ENCODE peak calls at places on chromosomes 1 and 21, in seven cellular contexts. Q is GM12878, H is K562, T is HCT116, Y is HepG2, P is SK-N-SH, I is H1. L is an unnamed sample.

GRCh38 chr1:180415985-180416633 is 86.3 kb downstream of the ACBD6 start:
- DNase-seq in T (peak), I (no peak), Q (peak), H (peak), P (peak), Y (peak), L (peak)

GRCh38 chr1:28229089-28229488 is 3.7 kb downstream of the DNAJC8 start:
- DNase-seq in T (no peak), I (no peak), P (no peak), H (no peak), Y (no peak), Q (no peak), L (no peak)

GRCh38 chr1:56516539-56517252 is 62.7 kb downstream of the PLPP3 start:
- DNase-seq in H (peak), I (no peak), Y (no peak), Q (peak), P (no peak), T (peak), L (peak)

GRCh38 chr1:62508187-62508758 is 71.4 kb downstream of the USP1 start:
- DNase-seq in P (peak), H (no peak), Q (peak), T (peak), I (no peak), Y (peak), L (peak)

GRCh38 chr21:38948377-38948776 is 142.6 kb downstream of the ETS2 start:
- DNase-seq in H (no peak), Q (no peak), T (no peak), I (no peak), Y (no peak), P (no peak), L (no peak)

GRCh38 chr1:40372658-40373322 is 737 bp upstream of the SMAP2 start:
- DNase-seq in Y (no peak), H (no peak), Q (no peak), P (no peak), T (no peak), I (no peak), L (no peak)

GRCh38 chr1:197884173-197884572 is 18.3 kb upstream of the C1orf53 start:
- DNase-seq in H (no peak), Q (no peak), T (no peak), I (no peak), P (no peak), Y (peak), L (no peak)

GRCh38 chr1:44049839-44050238 is 18.6 kb upstream of the SLC6A9 start:
- DNase-seq in Q (no peak), Y (no peak), P (no peak), I (no peak), H (no peak), T (no peak), L (peak)

GRCh38 chr1:233707153-233707905 is 93.4 kb downstream of the KCNK1 start:
- DNase-seq in Q (no peak), H (peak), T (peak), Y (no peak), I (no peak), P (no peak), L (peak)

GRCh38 chr1:63547621-63548294 is 24.4 kb downstream of the EFCAB7 start:
- DNase-seq in P (no peak), Y (no peak), Q (no peak), I (no peak), H (no peak), T (no peak), L (no peak)

GRCh38 chr1:72177711-72178110 is 104.6 kb downstream of the NEGR1 start:
- DNase-seq in Y (no peak), T (no peak), P (no peak), H (no peak), Q (no peak), I (no peak), L (no peak)

GRCh38 chr1:27015260-27015659 is 2.6 kb upstream of the TENT5B start:
- DNase-seq in H (no peak), Y (no peak), P (no peak), T (no peak), I (no peak), Q (no peak), L (no peak)

GRCh38 chr1:156625436-156626078 is 6.3 kb downstream of the HAPLN2 start:
- DNase-seq in P (peak), T (no peak), I (no peak), Q (no peak), Y (no peak), H (peak), L (peak)

GRCh38 chr1:201014816-201015200 is 8.7 kb downstream of the KIF21B start:
- DNase-seq in P (no peak), I (no peak), Q (no peak), H (no peak), Y (no peak), T (no peak), L (no peak)

GRCh38 chr1:153613406-153613805 is 469 bp upstream of the S100A16 start:
- DNase-seq in Q (no peak), P (no peak), H (no peak), Y (no peak), I (no peak), T (no peak), L (no peak)

GRCh38 chr1:168583571-168583970 is 7.2 kb downstream of the XCL1 start:
- DNase-seq in I (no peak), T (no peak), Y (no peak), P (no peak), Q (no peak), H (no peak), L (no peak)

GRCh38 chr1:81654147-81654546 is 146.6 kb upstream of the ADGRL2 start:
- DNase-seq in Q (no peak), P (no peak), T (no peak), H (no peak), Y (no peak), I (no peak), L (no peak)

GRCh38 chr1:81654657-81655056 is 146.1 kb upstream of the ADGRL2 start:
- DNase-seq in H (no peak), Q (no peak), P (no peak), T (no peak), I (no peak), Y (no peak), L (no peak)

DNA sequence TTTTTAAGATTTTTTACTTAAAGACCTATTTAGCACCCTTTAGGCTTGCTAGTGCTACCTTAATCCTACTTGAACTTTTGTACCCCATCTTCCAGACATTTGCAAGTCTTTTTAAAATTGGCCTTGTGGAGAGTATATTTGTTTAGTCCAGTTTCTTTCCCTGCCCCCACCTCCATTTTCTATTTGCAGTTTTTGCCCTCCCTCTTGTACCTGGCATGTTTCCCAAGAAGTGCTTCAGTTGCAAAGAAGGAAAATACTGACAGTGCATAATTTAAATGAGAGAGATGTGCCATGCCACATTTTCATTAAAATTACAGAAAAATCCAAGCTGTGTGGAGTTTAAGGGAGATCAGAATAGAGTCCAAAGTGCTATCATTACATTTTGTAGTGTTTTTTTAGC is 150.0 kb upstream of the ADGRL2 start:
- DNase-seq in Q (no peak), I (no peak), P (no peak), T (no peak), Y (no peak), H (no peak), L (no peak)
- TF ChIP-seq JUND in Q (no peak), I (no peak), P (no peak), T (no peak), Y (no peak), H (no peak), L (no peak)

DNA sequence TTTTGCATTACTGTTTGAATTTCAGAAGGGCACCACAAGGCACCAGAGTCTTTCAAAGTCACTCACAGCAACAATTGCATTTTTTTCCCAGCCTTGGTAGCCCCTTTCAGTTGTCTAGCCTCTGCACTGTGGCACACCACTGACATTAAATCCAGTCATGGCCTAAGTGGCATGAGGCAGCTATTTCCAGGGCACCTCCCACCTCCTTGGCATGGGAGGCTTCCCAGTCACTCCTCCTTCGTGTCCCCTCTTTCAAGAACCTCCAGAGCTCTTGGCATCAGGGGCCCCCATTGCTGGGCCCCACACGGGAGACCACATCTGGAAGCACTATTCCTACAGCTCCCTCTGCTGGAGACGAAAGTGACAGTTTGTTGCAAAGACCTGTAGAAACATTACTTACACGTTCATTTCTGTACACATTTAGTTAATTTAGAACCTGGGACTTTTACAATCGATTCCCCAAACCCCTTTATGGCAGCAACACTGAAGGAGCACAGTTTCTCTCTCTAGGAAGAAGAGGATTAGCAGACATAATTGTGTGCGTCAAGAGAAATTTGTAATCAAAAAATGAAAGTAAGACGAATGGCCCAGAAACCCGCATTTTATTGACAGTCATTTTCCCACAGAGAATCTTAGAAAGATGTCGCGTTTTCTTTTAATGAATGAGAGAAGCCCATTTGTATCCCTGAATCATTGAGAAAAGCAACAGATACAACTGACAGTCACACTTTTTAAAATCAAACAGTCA is 5.7 kb upstream of the CHD5 start:
- DNase-seq in Y (peak), I (no peak), H (peak), T (no peak), Q (no peak), P (peak), L (peak)
- TF ChIP-seq JUND in Y (no peak), I (no peak), H (no peak), T (no peak), Q (no peak), P (no peak), L (no peak)

GRCh38 chr21:23949493-23949892 is 1657.8 kb downstream of the MRPL39 start:
- DNase-seq in Q (no peak), I (no peak), T (no peak), P (no peak), Y (no peak), H (no peak), L (no peak)
- TF ChIP-seq JUND in Q (no peak), I (no peak), T (no peak), P (no peak), Y (no peak), H (no peak), L (no peak)

GRCh38 chr1:211684791-211685190 is 9.4 kb upstream of the NEK2 start:
- DNase-seq in P (no peak), I (no peak), Q (no peak), Y (no peak), T (no peak), H (no peak), L (no peak)
- TF ChIP-seq JUND in P (no peak), I (no peak), Q (no peak), Y (no peak), T (no peak), H (no peak), L (no peak)

DNA sequence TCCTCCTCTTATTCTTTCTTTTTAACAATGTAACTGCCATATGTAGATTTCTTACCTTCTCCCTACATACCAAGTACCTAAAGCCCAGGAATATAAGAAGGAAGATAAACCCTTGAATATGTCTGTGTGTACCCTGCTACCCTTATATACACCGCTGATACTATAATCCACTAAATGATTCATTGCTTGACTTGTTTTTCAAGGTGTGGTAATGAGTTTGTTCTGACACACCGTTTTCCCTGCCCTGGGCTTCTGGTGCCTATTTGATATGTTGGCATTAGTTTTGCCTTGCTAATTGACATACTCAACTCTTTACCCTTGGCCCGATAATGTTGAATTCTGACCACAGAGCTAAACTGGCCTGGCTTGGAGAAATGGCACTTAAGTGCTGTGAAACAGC is 64.3 kb downstream of the IL23R start:
- DNase-seq in T (no peak), I (no peak), Q (no peak), Y (no peak), P (no peak), H (no peak), L (no peak)
- TF ChIP-seq JUND in T (no peak), I (no peak), Q (no peak), Y (no peak), P (no peak), H (no peak), L (no peak)

DNA sequence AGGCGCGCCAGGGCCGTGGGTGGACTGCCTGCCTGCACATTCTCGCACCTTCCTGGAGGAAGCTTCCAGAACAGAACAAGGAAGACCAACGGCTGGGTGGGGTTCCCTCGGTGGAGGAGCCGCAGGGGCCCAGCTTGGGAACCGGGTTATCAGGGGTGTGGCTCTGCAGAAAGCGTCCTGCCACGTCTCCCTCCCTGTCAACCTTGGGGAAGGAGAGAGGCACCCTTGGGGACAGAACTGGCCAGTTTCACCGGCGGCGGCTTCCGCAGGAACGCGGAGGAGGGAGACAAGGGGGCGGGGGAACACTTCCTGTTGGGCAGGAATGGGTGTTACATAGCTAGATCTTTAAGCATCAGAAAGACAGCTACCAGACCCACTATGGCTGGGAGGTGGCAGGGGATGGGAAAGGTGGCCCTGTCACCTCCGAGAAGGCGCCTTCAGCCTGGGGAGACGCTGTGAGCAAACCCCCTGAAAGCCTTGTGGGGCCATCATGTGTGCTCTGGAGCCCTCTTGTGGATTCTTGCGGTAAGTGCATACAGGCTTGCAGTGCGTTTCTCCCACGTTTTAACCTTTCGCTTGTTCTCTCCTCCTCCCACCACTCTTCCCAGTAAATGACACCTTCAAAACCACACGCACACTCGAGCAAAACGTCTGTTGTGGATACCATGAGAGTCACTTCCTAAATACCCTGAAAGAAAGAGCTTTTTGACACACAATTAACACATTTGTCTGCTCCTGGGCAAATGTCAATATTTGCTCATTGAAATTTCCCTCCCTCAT is 3.8 kb upstream of the PLEKHA6 start:
- DNase-seq in Q (peak), H (peak), P (peak), T (peak), Y (peak), I (no peak), L (peak)
- TF ChIP-seq JUND in Q (no peak), H (peak), P (no peak), T (no peak), Y (no peak), I (no peak), L (no peak)

L was measured in T47D.